ENCODE peak calls at places on chromosomes 16 and 17, in nine cellular contexts. A is left ventricle myocardium inferior, R is GM06990, C is A549, Y is ovary, Z is mammary epithelial cell, B is osteoblast, T is body of pancreas, K is astrocyte of the spinal cord. F is an unnamed sample.

GRCh38 chr17:44556114-44556853 is 1.0 kb upstream of the FZD2 start:
- DNase-seq in A (peak), R (no peak), C (peak), Y (peak), Z (peak), B (peak), T (peak), K (peak), F (peak)

GRCh38 chr16:58280846-58281301 is 14.0 kb downstream of the PRSS54 start:
- DNase-seq in A (no peak), R (no peak), C (no peak), Y (no peak), Z (peak), B (peak), T (no peak), K (peak), F (no peak)

GRCh38 chr17:5563451-5563850 is 20.9 kb downstream of the NLRP1 start:
- DNase-seq in A (no peak), R (no peak), C (no peak), Y (no peak), Z (peak), B (no peak), T (no peak), K (no peak), F (peak)

GRCh38 chr16:72362972-72363371 is 191.0 kb upstream of the PMFBP1 start:
- DNase-seq in A (no peak), R (peak), C (no peak), Y (no peak), Z (peak), B (no peak), T (no peak), K (peak), F (peak)

GRCh38 chr16:6636457-6636856 is 696.2 kb upstream of the RBFOX1 start:
- DNase-seq in A (no peak), R (no peak), C (no peak), Y (no peak), Z (no peak), B (no peak), T (no peak), K (no peak), F (no peak)

GRCh38 chr17:83200231-83200699 is 120.9 kb downstream of the METRNL start:
- DNase-seq in A (peak), R (peak), C (no peak), Y (peak), Z (no peak), B (peak), T (peak), K (peak), F (peak)

GRCh38 chr17:82238562-82239201 is 9.8 kb downstream of the SLC16A3 start:
- DNase-seq in A (peak), R (peak), C (no peak), Y (peak), Z (peak), B (peak), T (peak), K (peak), F (peak)

GRCh38 chr17:55794681-55795080 is 43.8 kb downstream of the PCTP start:
- DNase-seq in A (no peak), R (no peak), C (no peak), Y (no peak), Z (no peak), B (no peak), T (no peak), K (no peak), F (no peak)

GRCh38 chr17:45227101-45227591 is 5.5 kb downstream of the FMNL1 start:
- DNase-seq in A (no peak), R (peak), C (no peak), Y (no peak), Z (no peak), B (peak), T (no peak), K (no peak), F (no peak)

GRCh38 chr17:42188749-42189650 is 3.7 kb upstream of the HCRT start:
- DNase-seq in A (no peak), R (no peak), C (no peak), Y (no peak), Z (no peak), B (peak), T (no peak), K (no peak), F (no peak)

GRCh38 chr16:56302506-56302905 is 111.2 kb downstream of the GNAO1 start:
- DNase-seq in A (no peak), R (no peak), C (no peak), Y (no peak), Z (no peak), B (no peak), T (no peak), K (no peak), F (no peak)

GRCh38 chr17:61504697-61505096 is 52.5 kb downstream of the TBX4 start:
- DNase-seq in A (no peak), R (no peak), C (peak), Y (no peak), Z (peak), B (peak), T (no peak), K (peak), F (peak)

GRCh38 chr16:23302045-23302956 is at the start of gene SCNN1B:
- DNase-seq in A (no peak), R (peak), C (no peak), Y (no peak), Z (no peak), B (no peak), T (peak), K (no peak), F (no peak)

GRCh38 chr16:10978124-10978523 is 33.8 kb downstream of the CLEC16A start:
- DNase-seq in A (no peak), R (no peak), C (no peak), Y (no peak), Z (no peak), B (no peak), T (no peak), K (no peak), F (no peak)

GRCh38 chr17:82937411-82938371 is 97.9 kb upstream of the ZNF750 start:
- DNase-seq in A (peak), R (no peak), C (no peak), Y (peak), Z (no peak), B (peak), T (no peak), K (no peak), F (no peak)

GRCh38 chr16:66057056-66057455 is 309.4 kb upstream of the CDH5 start:
- DNase-seq in A (no peak), R (no peak), C (no peak), Y (no peak), Z (no peak), B (no peak), T (no peak), K (no peak), F (no peak)

GRCh38 chr16:70472786-70473433 is 18.5 kb downstream of the FCSK start:
- DNase-seq in A (no peak), R (no peak), C (no peak), Y (no peak), Z (no peak), B (peak), T (no peak), K (no peak), F (no peak)

GRCh38 chr17:77288115-77288619 is 147.4 kb downstream of the SEC14L1 start:
- DNase-seq in A (no peak), R (no peak), C (no peak), Y (no peak), Z (peak), B (peak), T (peak), K (no peak), F (no peak)

GRCh38 chr16:82675300-82675699 is 48.5 kb downstream of the CDH13 start:
- DNase-seq in A (no peak), R (no peak), C (no peak), Y (no peak), Z (no peak), B (no peak), T (no peak), K (peak), F (no peak)

GRCh38 chr17:19327039-19327776 is 35.3 kb downstream of the B9D1 start:
- DNase-seq in A (no peak), R (no peak), C (peak), Y (no peak), Z (peak), B (peak), T (no peak), K (peak), F (peak)

GRCh38 chr16:11955713-11956123 is 9.3 kb upstream of the TNFRSF17 start:
- DNase-seq in A (no peak), R (no peak), C (no peak), Y (no peak), Z (peak), B (peak), T (no peak), K (peak), F (peak)

GRCh38 chr17:57938061-57938502 is 17.1 kb downstream of the CUEDC1 start:
- DNase-seq in A (no peak), R (no peak), C (no peak), Y (no peak), Z (no peak), B (peak), T (no peak), K (no peak), F (no peak)

GRCh38 chr16:87316923-87317765 is at the start of gene C16orf95:
- DNase-seq in A (peak), R (peak), C (peak), Y (peak), Z (peak), B (peak), T (peak), K (peak), F (peak)

GRCh38 chr16:50154369-50154947 is 1.4 kb downstream of the TENT4B start:
- DNase-seq in A (no peak), R (no peak), C (peak), Y (no peak), Z (peak), B (peak), T (no peak), K (no peak), F (no peak)

GRCh38 chr17:21263351-21263750 is 10.1 kb upstream of the NATD1 start:
- DNase-seq in A (no peak), R (no peak), C (no peak), Y (no peak), Z (peak), B (peak), T (no peak), K (no peak), F (peak)
- TF ChIP-seq CTCF in A (no peak), R (no peak), C (no peak), Y (no peak), Z (no peak), B (no peak), T (no peak), K (no peak), F (no peak)

DNA sequence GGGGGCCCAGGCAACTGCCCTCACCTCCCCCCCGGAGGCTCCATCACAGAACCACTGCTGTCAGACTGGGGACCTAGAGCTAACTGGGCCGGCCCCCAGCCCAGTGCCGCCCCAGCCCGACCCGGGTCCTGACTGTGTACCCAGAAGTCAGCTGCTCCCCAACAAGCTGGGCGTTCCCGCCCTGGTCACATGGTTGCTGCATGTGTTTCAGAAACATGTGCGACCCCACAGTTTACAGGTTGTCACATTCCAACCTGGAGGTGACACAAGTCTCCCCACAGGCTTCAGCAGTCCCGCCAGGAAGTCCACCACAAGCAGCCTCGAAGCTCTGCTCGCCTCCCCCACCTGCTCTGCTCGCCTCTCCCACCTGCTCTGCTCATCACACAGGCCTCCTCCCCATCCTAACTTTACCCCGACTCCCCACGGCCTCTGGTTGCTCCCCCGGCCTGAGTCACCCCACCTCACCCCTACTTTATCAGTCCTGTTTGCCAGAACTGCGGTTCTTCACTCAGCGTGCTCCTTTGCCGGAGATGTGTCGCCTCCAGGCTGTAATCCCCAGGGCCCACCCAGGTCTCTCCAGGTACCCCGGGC is 968 bp downstream of the MRPL28 start:
- DNase-seq in A (no peak), R (no peak), C (no peak), Y (no peak), Z (no peak), B (no peak), T (no peak), K (no peak), F (no peak)
- H3K4me3 ChIP-seq in A (peak), R (peak), C (peak), Y (peak), Z (peak), B (peak), T (no peak), K (peak), F (peak)

DNA sequence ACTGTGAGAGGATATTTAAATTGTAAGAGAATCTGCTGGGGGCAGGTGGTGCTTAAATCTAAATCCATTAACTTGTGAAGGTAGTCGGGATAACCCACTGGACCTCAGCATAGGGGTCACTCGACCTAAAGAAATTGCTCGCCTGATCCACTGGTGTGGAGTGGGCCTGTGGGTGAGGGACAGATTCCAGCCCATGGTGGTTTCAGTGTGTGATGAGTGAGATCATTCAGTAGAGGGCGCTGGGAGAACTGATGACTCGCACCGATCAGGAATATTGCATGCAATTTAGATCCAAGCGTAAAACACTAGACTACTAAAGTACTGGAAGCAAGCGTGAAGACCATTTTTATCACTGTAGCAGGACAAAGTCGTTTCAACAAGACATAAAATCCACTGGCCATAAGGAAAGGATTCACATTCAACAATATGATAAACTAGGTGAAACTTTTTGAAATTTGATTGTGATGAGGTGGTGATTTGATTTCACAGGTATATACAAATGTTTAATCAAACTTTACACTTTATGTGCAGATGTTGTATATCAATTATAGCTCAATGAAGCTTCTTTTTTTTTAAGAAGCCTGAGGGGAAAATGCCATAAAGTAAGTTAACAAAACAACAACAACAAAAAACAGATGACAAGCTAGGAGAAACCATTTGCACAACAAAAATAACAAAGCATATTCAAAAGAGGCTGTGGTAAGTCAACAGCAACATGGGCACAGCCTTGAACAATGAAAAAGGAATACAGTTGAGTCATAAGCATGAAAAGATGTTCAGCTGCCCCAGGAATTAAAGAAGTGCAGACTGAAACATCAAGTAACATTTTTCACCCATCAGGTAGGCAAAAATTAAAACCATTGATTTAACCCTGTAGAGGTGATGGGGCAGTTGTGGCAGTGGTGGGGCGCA is 7.5 kb upstream of the TMEM170A start:
- DNase-seq in A (no peak), R (no peak), C (peak), Y (peak), Z (peak), B (peak), T (peak), K (peak), F (peak)
- TF ChIP-seq CTCF in A (peak), R (peak), C (peak), Y (peak), Z (peak), B (peak), T (peak), K (peak), F (peak)

GRCh38 chr17:76264755-76265623 is at the start of gene UBALD2:
- DNase-seq in A (peak), R (peak), C (peak), Y (peak), Z (peak), B (peak), T (peak), K (peak), F (peak)

GRCh38 chr17:76268015-76268749 is 3.0 kb downstream of the UBALD2 start:
- DNase-seq in A (peak), R (peak), C (no peak), Y (no peak), Z (peak), B (peak), T (peak), K (peak), F (peak)

GRCh38 chr17:76266244-76266938 is 1.2 kb downstream of the UBALD2 start:
- DNase-seq in A (no peak), R (no peak), C (peak), Y (no peak), Z (no peak), B (peak), T (peak), K (peak), F (peak)

GRCh38 chr17:76265624-76266243 is 586 bp downstream of the UBALD2 start:
- DNase-seq in A (peak), R (no peak), C (no peak), Y (peak), Z (peak), B (peak), T (peak), K (no peak), F (peak)

GRCh38 chr17:76267051-76267576 is 2.0 kb downstream of the UBALD2 start:
- DNase-seq in A (no peak), R (no peak), C (no peak), Y (no peak), Z (no peak), B (peak), T (no peak), K (no peak), F (no peak)
- H3K4me3 ChIP-seq in A (peak), R (peak), C (no peak), Y (no peak), Z (peak), B (peak), T (no peak), K (peak), F (peak)

GRCh38 chr16:85126731-85127662 is 14.7 kb upstream of the CIBAR2 start:
- DNase-seq in A (no peak), R (no peak), C (no peak), Y (peak), Z (peak), B (peak), T (peak), K (peak), F (peak)
- TF ChIP-seq CTCF in A (no peak), R (no peak), C (no peak), Y (no peak), Z (no peak), B (no peak), T (no peak), K (no peak), F (no peak)

GRCh38 chr17:63916566-63917185 is 2.0 kb downstream of the GH1 start:
- DNase-seq in A (no peak), R (no peak), C (no peak), Y (no peak), Z (no peak), B (no peak), T (no peak), K (no peak), F (no peak)
- H3K4me3 ChIP-seq in A (no peak), R (no peak), C (no peak), Y (no peak), Z (no peak), B (no peak), T (no peak), K (no peak), F (no peak)

GRCh38 chr16:2963611-2964415 is at the start of gene KREMEN2:
- DNase-seq in A (no peak), R (peak), C (peak), Y (peak), Z (peak), B (peak), T (peak), K (no peak), F (no peak)

GRCh38 chr16:2962334-2963073 is 1.6 kb upstream of the KREMEN2 start:
- DNase-seq in A (no peak), R (no peak), C (no peak), Y (peak), Z (no peak), B (peak), T (peak), K (no peak), F (no peak)

GRCh38 chr16:2966043-2966802 is 2.1 kb downstream of the KREMEN2 start:
- DNase-seq in A (no peak), R (peak), C (no peak), Y (peak), Z (no peak), B (peak), T (no peak), K (no peak), F (no peak)

GRCh38 chr16:2963074-2963610 is 933 bp upstream of the KREMEN2 start:
- DNase-seq in A (no peak), R (peak), C (no peak), Y (peak), Z (no peak), B (no peak), T (peak), K (no peak), F (no peak)

DNA sequence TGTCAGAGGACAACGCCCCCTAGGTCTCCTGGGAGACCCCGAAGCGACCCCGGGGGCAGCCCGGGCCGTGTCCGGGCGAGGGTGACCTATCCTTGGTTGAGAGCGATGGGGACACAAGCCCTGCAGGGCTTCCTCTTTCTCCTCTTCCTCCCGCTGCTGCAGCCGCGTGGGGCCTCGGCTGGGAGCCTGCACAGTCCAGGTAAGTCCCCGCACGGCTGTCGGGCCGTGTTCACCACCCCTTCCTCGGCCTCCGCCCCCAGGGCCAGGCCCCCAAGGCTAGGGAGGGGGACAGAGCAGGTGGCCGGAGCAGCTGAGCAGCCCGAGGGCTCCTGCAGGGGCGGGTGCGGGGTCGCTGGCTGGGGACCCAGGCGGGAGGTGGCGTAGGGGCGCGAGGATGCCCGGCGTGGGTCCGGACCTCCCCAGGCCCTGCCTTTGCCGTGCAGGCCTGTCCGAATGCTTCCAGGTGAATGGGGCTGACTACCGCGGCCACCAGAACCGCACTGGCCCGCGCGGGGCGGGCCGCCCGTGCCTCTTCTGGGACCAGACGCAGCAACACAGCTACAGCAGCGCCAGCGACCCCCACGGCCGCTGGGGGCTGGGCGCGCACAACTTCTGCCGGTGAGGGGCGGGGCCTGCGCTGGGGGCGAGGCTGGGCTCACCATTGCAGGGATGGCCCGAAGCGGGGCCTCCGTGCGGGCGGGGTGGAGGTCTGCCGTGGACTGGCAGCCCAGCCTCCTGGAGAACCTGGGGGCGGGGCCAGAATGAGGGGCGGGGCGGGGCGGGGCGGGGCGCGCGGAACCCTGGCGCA is 545 bp downstream of the KREMEN2 start:
- DNase-seq in A (no peak), R (peak), C (peak), Y (no peak), Z (peak), B (peak), T (peak), K (no peak), F (no peak)
- TF ChIP-seq CTCF in A (no peak), R (peak), C (peak), Y (no peak), Z (no peak), B (no peak), T (no peak), K (no peak), F (no peak)

GRCh38 chr17:17784599-17785264 is 52.1 kb downstream of the SREBF1 start:
- DNase-seq in A (no peak), R (no peak), C (peak), Y (peak), Z (no peak), B (no peak), T (peak), K (no peak), F (no peak)
- H3K4me3 ChIP-seq in A (peak), R (no peak), C (no peak), Y (no peak), Z (no peak), B (no peak), T (no peak), K (no peak), F (no peak)

DNA sequence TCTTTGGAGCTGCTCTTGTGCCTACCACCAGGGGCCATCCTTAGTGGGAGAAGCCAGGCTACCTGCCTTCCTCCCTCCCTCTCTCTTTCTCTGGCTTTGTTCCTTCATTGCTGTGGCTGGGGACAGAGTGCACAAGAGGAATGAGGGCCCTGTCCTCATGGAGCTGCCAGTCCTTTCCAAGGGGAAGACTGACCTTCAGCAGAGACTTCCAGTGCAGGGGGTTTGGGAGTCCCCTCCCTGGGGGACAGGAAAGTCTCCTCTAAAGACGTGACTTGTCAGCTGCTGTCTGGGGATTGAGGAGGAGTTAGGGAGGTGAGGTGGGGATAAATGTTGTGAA is 108.1 kb downstream of the CMIP start:
- DNase-seq in A (no peak), R (no peak), C (no peak), Y (no peak), Z (no peak), B (no peak), T (no peak), K (no peak), F (no peak)
- TF ChIP-seq CTCF in A (no peak), R (no peak), C (no peak), Y (no peak), Z (no peak), B (no peak), T (no peak), K (peak), F (no peak)

F was measured in fibroblast of the aortic adventitia.